ENCODE peak calls at places on chromosomes 7 and 10, in six cellular contexts. K is HFFc6, Z is upper lobe of right lung, T is body of pancreas, Q is activated B cell treated with CpG ODN at 0.5 μM for 24 hours, O is PC-3. E is an unnamed sample.

GRCh38 chr7:79880312-79880711 is 254.3 kb upstream of the GNAI1 start:
- DNase-seq in O (no peak), K (no peak), Z (no peak), Q (no peak), T (no peak), E (no peak)

GRCh38 chr10:62638062-62638477 is 166.4 kb upstream of the ADO start:
- DNase-seq in T (no peak), Q (no peak), O (no peak), Z (no peak), K (no peak), E (no peak)

GRCh38 chr10:82969405-82969804 is 1094.4 kb downstream of the NRG3 start:
- DNase-seq in K (peak), Q (no peak), T (no peak), O (no peak), Z (no peak), E (no peak)

GRCh38 chr7:44071726-44072363 is 6.5 kb upstream of the PGAM2 start:
- DNase-seq in O (no peak), Z (no peak), Q (no peak), K (no peak), T (no peak), E (no peak)

GRCh38 chr10:68087338-68088029 is 12.4 kb upstream of the HERC4 start:
- DNase-seq in T (no peak), Q (no peak), Z (no peak), K (no peak), O (peak), E (no peak)

GRCh38 chr10:98790817-98791216 is 344.1 kb upstream of the HPS1 start:
- DNase-seq in Q (no peak), T (no peak), Z (no peak), O (peak), K (peak), E (no peak)

GRCh38 chr7:23759556-23760391 is 49.8 kb downstream of the STK31 start:
- DNase-seq in O (peak), K (no peak), Q (no peak), Z (no peak), T (peak), E (no peak)

GRCh38 chr7:127759945-127760421 is 108.0 kb downstream of the SND1 start:
- DNase-seq in K (no peak), O (no peak), Z (no peak), T (no peak), Q (no peak), E (no peak)

GRCh38 chr10:114754445-114755320 is 66.9 kb upstream of the FHIP2A start:
- DNase-seq in K (peak), Z (no peak), Q (no peak), T (no peak), O (peak), E (no peak)

GRCh38 chr7:32500922-32501341 is 5.6 kb downstream of the AVL9 start:
- DNase-seq in O (peak), K (peak), T (no peak), Q (no peak), Z (no peak), E (no peak)

GRCh38 chr7:143480501-143480900 is 2.8 kb downstream of the TAS2R41 start:
- DNase-seq in Q (no peak), T (no peak), O (no peak), Z (no peak), K (no peak), E (no peak)

GRCh38 chr7:156379242-156380070 is 261.1 kb upstream of the RNF32 start:
- DNase-seq in Z (no peak), T (peak), O (no peak), K (no peak), Q (no peak), E (no peak)

GRCh38 chr7:133742709-133743538 is 384.2 kb upstream of the LRGUK start:
- DNase-seq in T (no peak), O (peak), K (peak), Z (no peak), Q (no peak), E (no peak)

GRCh38 chr10:88136712-88137111 is 273.3 kb downstream of the PTEN start:
- DNase-seq in T (no peak), O (no peak), Z (no peak), Q (no peak), K (no peak), E (no peak)

GRCh38 chr10:43921478-43921877 is 272.8 kb upstream of the ZNF32 start:
- DNase-seq in Q (no peak), T (no peak), O (no peak), Z (peak), K (no peak), E (no peak)

GRCh38 chr10:119461380-119461779 is 81.1 kb downstream of the RGS10 start:
- DNase-seq in O (peak), Q (no peak), Z (no peak), T (no peak), K (no peak), E (no peak)

GRCh38 chr7:46123-46829 is 146.1 kb upstream of the FAM20C start:
- DNase-seq in T (no peak), Z (peak), O (no peak), Q (no peak), K (no peak), E (no peak)

GRCh38 chr7:14504134-14504533 is 398.4 kb downstream of the DGKB start:
- DNase-seq in Z (no peak), Q (no peak), O (no peak), K (no peak), T (no peak), E (no peak)

GRCh38 chr7:34772296-34772695 is 114.3 kb downstream of the NPSR1 start:
- DNase-seq in O (no peak), K (peak), Q (no peak), T (no peak), Z (no peak), E (no peak)

GRCh38 chr7:34776748-34777358 is 118.8 kb downstream of the NPSR1 start:
- DNase-seq in T (no peak), Z (no peak), Q (no peak), O (no peak), K (no peak), E (no peak)
- TF ChIP-seq CTCF in T (no peak), Z (no peak), Q (no peak), O (no peak), K (no peak), E (no peak)

GRCh38 chr10:96038476-96039387 is 4.7 kb upstream of the CCNJ start:
- DNase-seq in Q (no peak), T (no peak), Z (no peak), K (no peak), O (no peak), E (no peak)

DNA sequence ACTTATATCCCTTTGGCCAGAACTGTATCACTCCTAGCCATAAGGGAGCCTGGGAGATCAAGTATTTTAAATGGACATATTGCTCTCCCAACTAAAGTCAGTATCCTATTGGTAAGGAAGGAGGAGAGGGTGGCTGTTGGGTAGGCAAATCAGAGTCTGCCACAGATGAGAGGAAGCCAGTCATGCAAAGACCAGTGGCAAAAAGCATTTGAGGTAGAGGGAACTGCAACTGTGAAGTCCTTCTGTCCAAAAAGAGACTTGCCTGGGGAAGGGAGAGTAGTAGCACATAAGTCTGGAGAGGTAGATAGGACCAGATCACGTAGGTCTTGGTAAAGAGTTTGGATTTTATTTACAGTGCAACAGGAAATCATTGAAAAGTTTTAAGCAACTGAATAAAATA is 8.8 kb upstream of the CCNJ start:
- DNase-seq in Z (no peak), Q (no peak), O (no peak), K (no peak), T (no peak), E (no peak)
- TF ChIP-seq CTCF in Z (no peak), Q (no peak), O (no peak), K (no peak), T (no peak), E (no peak)

GRCh38 chr7:37729160-37729559 is 45.6 kb downstream of the GPR141 start:
- DNase-seq in Z (no peak), Q (no peak), K (no peak), T (no peak), O (no peak), E (no peak)

GRCh38 chr7:37730489-37730888 is 46.9 kb downstream of the GPR141 start:
- DNase-seq in K (no peak), Z (no peak), Q (no peak), O (no peak), T (peak), E (no peak)

GRCh38 chr7:37728747-37729146 is 45.2 kb downstream of the GPR141 start:
- DNase-seq in O (no peak), Q (no peak), K (no peak), T (no peak), Z (no peak), E (no peak)

GRCh38 chr7:37732880-37733279 is 49.3 kb downstream of the GPR141 start:
- DNase-seq in T (peak), Q (no peak), K (no peak), Z (no peak), O (peak), E (no peak)

GRCh38 chr7:37732253-37732652 is 48.7 kb downstream of the GPR141 start:
- DNase-seq in K (no peak), T (peak), Q (no peak), Z (no peak), O (peak), E (no peak)
- TF ChIP-seq CTCF in K (no peak), T (peak), Q (no peak), Z (peak), O (no peak), E (peak)

GRCh38 chr10:55446603-55447002 is 645.6 kb upstream of the PCDH15 start:
- DNase-seq in T (no peak), K (no peak), Z (no peak), O (no peak), Q (no peak), E (no peak)
- TF ChIP-seq CTCF in T (no peak), K (no peak), Z (no peak), O (no peak), Q (no peak), E (no peak)

GRCh38 chr10:63977329-63977923 is 456.2 kb downstream of the REEP3 start:
- DNase-seq in K (peak), Q (no peak), T (peak), Z (no peak), O (peak), E (no peak)
- TF ChIP-seq CTCF in K (peak), Q (no peak), T (peak), Z (peak), O (peak), E (peak)

GRCh38 chr7:106050002-106050742 is 61.9 kb downstream of the SYPL1 start:
- DNase-seq in Z (no peak), T (no peak), Q (no peak), K (peak), O (peak), E (no peak)
- TF ChIP-seq CTCF in Z (no peak), T (no peak), Q (no peak), K (peak), O (peak), E (no peak)

DNA sequence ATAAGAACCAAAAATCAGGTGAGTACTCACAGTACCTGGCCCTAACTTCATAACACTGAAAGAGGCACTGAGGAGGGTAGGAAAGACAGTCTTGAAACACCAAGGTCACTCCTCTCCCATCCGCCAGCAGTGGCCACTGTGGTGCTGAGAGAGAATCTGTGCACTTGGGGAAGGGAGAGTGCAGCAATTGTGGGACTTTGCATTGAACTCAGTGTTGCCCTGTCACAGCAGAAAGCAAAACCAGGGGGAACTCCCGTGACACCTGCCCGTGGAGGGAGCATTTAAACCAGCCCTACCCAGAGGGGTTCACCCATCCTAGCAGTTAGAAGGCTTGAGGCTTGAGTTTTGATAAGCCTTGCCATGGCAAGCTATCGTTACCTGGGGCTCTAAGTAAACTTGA is 35.2 kb upstream of the MAP3K8 start:
- DNase-seq in K (no peak), O (no peak), Q (no peak), T (no peak), Z (no peak), E (no peak)
- TF ChIP-seq CTCF in K (no peak), O (no peak), Q (no peak), T (no peak), Z (no peak), E (no peak)

DNA sequence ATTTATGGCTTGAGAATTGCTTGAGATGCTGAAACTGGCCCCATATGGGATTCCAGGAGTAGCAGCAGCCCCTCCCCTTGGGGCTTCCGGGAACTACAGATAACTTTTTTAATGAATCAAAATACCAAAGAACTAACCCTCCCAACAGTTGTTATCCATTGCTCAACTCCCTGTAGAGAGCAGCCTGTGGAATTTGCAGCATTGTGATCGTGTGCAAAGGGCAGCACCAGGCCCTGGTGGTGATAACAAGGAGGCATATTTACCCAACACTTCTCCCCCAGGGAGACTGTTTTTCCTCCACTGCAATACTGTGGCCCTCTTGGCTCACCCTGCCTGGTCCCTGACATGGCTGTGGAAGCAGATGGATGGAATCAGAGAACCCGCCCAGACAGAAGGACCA is 196.2 kb downstream of the PLXNA4 start:
- DNase-seq in Z (no peak), K (no peak), Q (no peak), O (no peak), T (peak), E (no peak)
- TF ChIP-seq CTCF in Z (no peak), K (no peak), Q (no peak), O (no peak), T (no peak), E (no peak)

E was measured in D721Med.